ENCODE peak calls at places on chromosome 12, in ten cellular contexts. S, Y, O, U, M, F, L, Z, G and W are unnamed samples.

GRCh38 chr12:49370539-49370938 is 3.3 kb downstream of the SPATS2 start:
- DNase-seq in F (no peak), Y (no peak), M (no peak), Z (no peak), G (no peak), U (no peak), S (no peak), O (no peak), L (no peak), W (no peak)

GRCh38 chr12:111322336-111323250 is 46.3 kb downstream of the PHETA1 start:
- DNase-seq in U (no peak), S (no peak), L (no peak), M (no peak), Z (no peak), G (no peak), O (no peak), Y (no peak), F (no peak), W (peak)

GRCh38 chr12:37672655-37673260 is 643.8 kb upstream of the ALG10B start:
- DNase-seq in F (peak), G (no peak), O (no peak), S (no peak), Z (no peak), U (no peak), M (no peak), Y (no peak), L (no peak), W (no peak)

GRCh38 chr12:42571327-42572009 is 18.1 kb downstream of the PRICKLE1 start:
- DNase-seq in S (no peak), Z (no peak), Y (no peak), M (no peak), O (no peak), F (no peak), G (no peak), U (no peak), L (no peak), W (no peak)

GRCh38 chr12:50723870-50724269 is 40.0 kb upstream of the ATF1 start:
- DNase-seq in Z (no peak), L (no peak), M (no peak), Y (peak), U (no peak), O (no peak), F (no peak), G (no peak), S (no peak), W (no peak)

GRCh38 chr12:122089080-122089479 is 10.5 kb downstream of the MLXIP start:
- DNase-seq in U (no peak), M (no peak), G (peak), F (no peak), Z (no peak), Y (no peak), L (no peak), O (no peak), S (no peak), W (no peak)

GRCh38 chr12:66049538-66050282 is 80.8 kb downstream of the LLPH start:
- DNase-seq in F (no peak), L (no peak), O (no peak), U (no peak), Y (peak), M (no peak), G (no peak), Z (no peak), S (no peak), W (no peak)

GRCh38 chr12:50603817-50604639 is 99.2 kb downstream of the DIP2B start:
- DNase-seq in S (no peak), F (no peak), O (no peak), U (no peak), Y (peak), G (no peak), L (no peak), M (no peak), Z (no peak), W (peak)

GRCh38 chr12:19288603-19289244 is 150.6 kb upstream of the AEBP2 start:
- DNase-seq in O (no peak), G (no peak), M (no peak), F (peak), Z (no peak), L (no peak), Y (peak), U (no peak), S (no peak), W (no peak)

GRCh38 chr12:12405882-12406281 is 49.0 kb downstream of the BORCS5 start:
- DNase-seq in O (peak), F (peak), L (no peak), Z (no peak), S (no peak), Y (no peak), M (peak), U (peak), G (no peak), W (peak)

GRCh38 chr12:86683568-86683991 is 427.4 kb upstream of the MGAT4C start:
- DNase-seq in O (no peak), Y (peak), G (no peak), U (no peak), L (no peak), S (no peak), F (no peak), Z (no peak), M (no peak), W (no peak)

GRCh38 chr12:123005081-123005626 is 24.7 kb downstream of the ARL6IP4 start:
- DNase-seq in M (no peak), S (no peak), F (no peak), Z (no peak), U (no peak), Y (no peak), G (no peak), L (no peak), O (no peak), W (no peak)

GRCh38 chr12:990649-991349 is at the start of gene ERC1:
- DNase-seq in Z (peak), Y (peak), S (peak), U (peak), L (peak), G (peak), M (peak), O (peak), F (peak), W (peak)
- TF ChIP-seq POLR2A in Z (no peak), Y (peak), S (peak), U (no peak), L (no peak), G (peak), M (peak), O (no peak), F (peak), W (peak)

DNA sequence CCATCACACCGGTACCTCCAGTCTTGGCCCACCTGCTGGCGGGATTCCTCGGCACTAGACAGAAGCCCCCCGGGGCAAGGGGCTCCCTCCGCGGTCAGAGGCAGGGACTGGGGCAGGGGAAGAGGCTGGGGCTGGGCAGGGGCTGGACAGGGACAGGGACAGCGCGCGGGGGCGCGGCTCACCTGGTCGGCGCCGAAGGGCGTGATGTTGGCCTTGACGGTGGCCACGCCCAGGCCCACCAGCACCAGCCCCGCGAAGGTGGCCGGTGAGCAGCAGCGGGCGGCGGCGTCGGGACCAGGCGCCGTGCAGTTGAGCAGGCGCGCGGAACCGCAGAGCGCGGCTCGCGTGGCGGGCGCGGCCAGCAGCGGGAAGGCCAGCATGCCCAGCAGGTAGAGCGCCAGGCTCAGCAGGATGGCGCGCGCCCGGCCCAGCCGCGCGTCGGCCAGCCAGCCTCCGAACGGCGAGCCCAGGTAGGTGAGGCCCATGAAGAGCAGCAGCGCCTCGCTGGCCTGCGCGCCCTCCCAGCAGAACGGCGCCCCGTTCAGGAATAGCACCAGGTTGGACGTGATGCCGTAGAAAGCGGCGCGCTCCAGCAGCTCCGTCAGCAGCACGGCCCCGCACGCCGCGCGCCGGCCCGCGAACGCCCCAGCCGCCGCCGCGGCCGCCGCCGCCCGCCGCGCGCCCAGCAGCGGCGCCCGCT is 392 bp downstream of the SLC15A4 start:
- DNase-seq in Y (no peak), Z (no peak), O (peak), L (no peak), M (peak), F (no peak), S (no peak), G (peak), U (no peak), W (peak)
- TF ChIP-seq POLR2A in Y (no peak), Z (no peak), O (no peak), L (no peak), M (no peak), F (peak), S (no peak), G (no peak), U (no peak), W (no peak)

DNA sequence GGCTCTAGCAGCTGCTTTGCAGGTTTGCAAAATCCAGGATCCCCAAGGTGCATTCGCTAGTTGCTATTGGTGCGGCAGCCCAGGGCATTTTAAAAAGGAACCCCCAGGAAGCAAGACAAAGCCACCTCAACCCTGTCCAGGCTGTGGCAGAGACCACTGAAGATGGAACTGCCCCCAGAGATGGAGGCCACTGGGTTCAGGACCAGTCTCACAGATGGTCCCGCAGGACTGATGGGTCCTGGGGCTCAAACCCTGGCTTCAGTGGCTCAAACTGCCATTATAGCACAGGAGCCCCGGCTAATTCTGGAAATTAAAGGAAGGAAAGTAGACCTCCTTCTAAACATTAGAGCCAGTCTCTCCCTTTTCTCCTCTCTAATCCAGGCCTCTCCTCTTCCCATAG is 79.8 kb upstream of the TSPAN11 start:
- DNase-seq in M (no peak), U (no peak), S (no peak), F (no peak), O (no peak), G (no peak), Y (no peak), Z (no peak), L (peak), W (no peak)
- TF ChIP-seq POLR2A in M (no peak), U (no peak), S (no peak), F (no peak), O (no peak), G (no peak), Y (no peak), Z (no peak), L (no peak), W (no peak)

GRCh38 chr12:43840338-43840737 is 4.5 kb downstream of the TMEM117 start:
- DNase-seq in M (no peak), U (no peak), F (no peak), G (no peak), S (no peak), Y (no peak), O (no peak), L (no peak), Z (no peak), W (no peak)

GRCh38 chr12:43832506-43833168 is 3.2 kb upstream of the TMEM117 start:
- DNase-seq in U (no peak), S (no peak), L (no peak), Y (no peak), F (no peak), G (no peak), Z (no peak), O (no peak), M (no peak), W (no peak)

GRCh38 chr12:43835656-43836454 is at the start of gene TMEM117:
- DNase-seq in U (peak), M (peak), O (peak), L (peak), F (peak), G (peak), Z (peak), S (no peak), Y (peak), W (peak)

GRCh38 chr12:43836455-43836989 is 641 bp downstream of the TMEM117 start:
- DNase-seq in G (no peak), M (no peak), S (no peak), O (no peak), Z (no peak), U (no peak), F (peak), L (no peak), Y (peak), W (peak)

GRCh38 chr12:43835264-43835655 is 621 bp upstream of the TMEM117 start:
- DNase-seq in S (no peak), M (no peak), Y (peak), Z (no peak), U (no peak), F (peak), L (no peak), O (no peak), G (no peak), W (no peak)
- TF ChIP-seq POLR2A in S (no peak), M (no peak), Y (no peak), Z (no peak), U (no peak), F (no peak), L (no peak), O (no peak), G (no peak), W (no peak)